ENCODE peak calls at places on chromosomes 3 and 15, in six cellular contexts. O is AG04450, R is tibial artery, T is spleen, G is thoracic aorta, J is A673. U is an unnamed sample.

GRCh38 chr3:4426782-4427344 is 40.2 kb downstream of the SUMF1 start:
- DNase-seq in O (peak; percentile 60), R (no peak), T (no peak), G (no peak), J (peak; percentile 74), U (peak; percentile 73)

GRCh38 chr3:136929984-136930671 is 27.7 kb upstream of the IL20RB start:
- DNase-seq in O (no peak), R (peak; percentile 70), T (no peak), G (no peak), J (peak; percentile 77), U (peak; percentile 7)

GRCh38 chr3:32438596-32439344 is 47.1 kb downstream of the CMTM7 start:
- DNase-seq in O (no peak), R (no peak), T (no peak), G (no peak), J (no peak), U (no peak)

GRCh38 chr3:51692980-51693395 is 13.9 kb upstream of the GRM2 start:
- DNase-seq in O (no peak), R (no peak), T (no peak), G (no peak), J (no peak), U (no peak)

GRCh38 chr15:71547066-71547465 is 263.3 kb upstream of the NR2E3 start:
- DNase-seq in O (no peak), R (no peak), T (no peak), G (no peak), J (peak; percentile 11), U (peak; percentile 60)

GRCh38 chr15:42344763-42345162 is 14.5 kb upstream of the CAPN3 start:
- DNase-seq in O (no peak), R (no peak), T (no peak), G (no peak), J (no peak), U (no peak)

GRCh38 chr15:31440754-31441298 is 114.2 kb downstream of the KLF13 start:
- DNase-seq in O (no peak), R (peak; percentile 82), T (peak; percentile 91), G (no peak), J (peak; percentile 10), U (no peak)

GRCh38 chr3:194487289-194488006 is 646 bp upstream of the ATP13A3 start:
- DNase-seq in O (no peak), R (peak; percentile 87), T (peak; percentile 90), G (peak; percentile 38), J (no peak), U (no peak)

GRCh38 chr3:181173227-181173626 is 183.7 kb upstream of the DNAJC19 start:
- DNase-seq in O (no peak), R (no peak), T (no peak), G (no peak), J (no peak), U (no peak)

GRCh38 chr3:123790254-123791072 is 93.7 kb downstream of the MYLK start:
- DNase-seq in O (no peak), R (no peak), T (no peak), G (no peak), J (peak; percentile 91), U (no peak)

GRCh38 chr3:64351713-64352595 is 126.7 kb upstream of the PRICKLE2 start:
- DNase-seq in O (no peak), R (no peak), T (no peak), G (no peak), J (no peak), U (no peak)

GRCh38 chr15:78177447-78177873 is 28.3 kb downstream of the IDH3A start:
- DNase-seq in O (no peak), R (no peak), T (peak; percentile 78), G (no peak), J (peak; percentile 63), U (peak; percentile 71)

GRCh38 chr3:122184591-122184929 is 1.1 kb downstream of the CASR start:
- DNase-seq in O (no peak), R (no peak), T (no peak), G (no peak), J (no peak), U (no peak)

GRCh38 chr3:129120254-129121004 is 1.2 kb downstream of the RAB43 start:
- DNase-seq in O (peak; percentile 55), R (peak; percentile 93), T (peak; percentile 97), G (peak; percentile 68), J (peak; percentile 89), U (peak; percentile 73)

GRCh38 chr3:137249311-137249940 is 291.6 kb downstream of the IL20RB start:
- DNase-seq in O (no peak), R (no peak), T (no peak), G (no peak), J (no peak), U (no peak)

GRCh38 chr15:67731112-67731761 is 94.1 kb upstream of the SKOR1 start:
- DNase-seq in O (no peak), R (no peak), T (no peak), G (no peak), J (no peak), U (no peak)

GRCh38 chr3:150613709-150614480 is 10.8 kb downstream of the SELENOT start:
- DNase-seq in O (no peak), R (no peak), T (no peak), G (no peak), J (no peak), U (no peak)

GRCh38 chr3:59510576-59510975 is 460.8 kb upstream of the CFAP20DC start:
- DNase-seq in O (no peak), R (no peak), T (no peak), G (no peak), J (no peak), U (no peak)

GRCh38 chr15:92226020-92226612 is 167.6 kb upstream of the ST8SIA2 start:
- DNase-seq in O (no peak), R (no peak), T (no peak), G (no peak), J (peak; percentile 11), U (peak; percentile 52)

GRCh38 chr3:145807990-145808389 is 353.0 kb downstream of the PLOD2 start:
- DNase-seq in O (no peak), R (no peak), T (no peak), G (no peak), J (peak; percentile 35), U (peak; percentile 13)

GRCh38 chr3:122443090-122443489 is 27.2 kb upstream of the WDR5B start:
- DNase-seq in O (no peak), R (no peak), T (no peak), G (no peak), J (no peak), U (no peak)

GRCh38 chr3:158532099-158532734 is 38.8 kb upstream of the MLF1 start:
- DNase-seq in O (peak; percentile 23), R (no peak), T (no peak), G (no peak), J (peak; percentile 63), U (peak; percentile 63)

GRCh38 chr3:102112706-102113230 is 263.5 kb downstream of the NFKBIZ start:
- DNase-seq in O (no peak), R (no peak), T (no peak), G (no peak), J (no peak), U (no peak)

GRCh38 chr3:98855811-98856400 is 45.6 kb downstream of the DCBLD2 start:
- DNase-seq in O (peak; percentile 58), R (no peak), T (no peak), G (no peak), J (peak; percentile 72), U (no peak)

DNA sequence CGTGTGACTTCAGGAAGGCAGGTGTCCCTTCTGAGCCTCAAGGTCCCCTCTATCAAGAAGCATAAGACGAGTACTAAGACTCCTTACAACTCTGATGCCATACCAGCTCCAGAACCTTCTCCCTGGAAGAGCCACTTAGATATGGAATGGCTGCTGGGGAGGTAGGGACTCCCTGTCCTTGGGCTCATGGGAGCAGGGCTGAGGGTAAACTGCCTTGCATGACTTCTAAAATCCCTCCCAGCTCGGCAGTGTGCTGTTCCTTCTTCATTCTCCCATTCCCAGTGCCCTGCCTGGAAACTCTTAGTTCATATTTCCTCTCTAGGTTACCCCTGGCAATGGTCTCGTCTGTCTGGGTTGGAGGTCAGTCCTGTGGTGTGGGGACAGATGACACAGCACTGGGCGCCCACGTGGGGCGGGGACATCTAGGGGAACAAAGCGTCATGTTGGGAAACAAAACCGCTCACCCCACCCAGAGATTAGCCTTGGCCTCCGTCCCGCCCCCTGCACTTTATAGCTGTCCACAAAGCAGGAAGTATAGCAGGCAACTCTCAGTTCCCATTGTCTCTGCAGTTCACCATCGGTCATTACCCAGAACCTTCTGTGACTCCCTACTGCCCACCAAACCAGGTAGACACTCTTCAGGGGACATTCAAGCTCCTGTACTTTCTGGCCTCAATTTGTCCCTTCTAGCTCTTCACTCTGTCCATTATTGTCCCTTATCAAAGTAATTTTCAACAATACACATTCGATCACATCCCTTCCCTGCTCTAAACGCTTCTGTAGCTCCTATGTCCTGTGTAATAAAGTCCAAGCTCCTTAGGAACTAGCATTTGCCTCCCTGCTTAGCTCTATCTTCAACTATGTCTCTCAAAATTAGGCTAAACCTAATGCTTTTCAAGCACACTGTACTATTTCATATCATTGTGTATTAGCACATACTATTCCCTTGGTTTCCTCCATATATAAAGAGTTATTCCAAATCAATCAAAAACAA is 73.8 kb downstream of the IQSEC1 start:
- DNase-seq in O (no peak), R (peak; percentile 93), T (peak; percentile 97), G (peak; percentile 62), J (no peak), U (no peak)
- H3K27ac ChIP-seq in O (no peak overlapping the region), R (peak overlapping the region; percentile 58), T (peak overlapping the region; percentile 91), G (peak overlapping the region; percentile 20), J (no peak overlapping the region), U (no peak overlapping the region)

GRCh38 chr3:29382399-29382798 is 101.5 kb downstream of the RBMS3 start:
- DNase-seq in O (no peak), R (no peak), T (no peak), G (no peak), J (no peak), U (no peak)

GRCh38 chr3:29381595-29381994 is 100.7 kb downstream of the RBMS3 start:
- DNase-seq in O (no peak), R (no peak), T (no peak), G (no peak), J (no peak), U (no peak)

GRCh38 chr3:29384640-29385039 is 103.8 kb downstream of the RBMS3 start:
- DNase-seq in O (no peak), R (no peak), T (no peak), G (no peak), J (peak; percentile 30), U (peak; percentile 72)

GRCh38 chr3:29382845-29383244 is 102.0 kb downstream of the RBMS3 start:
- DNase-seq in O (no peak), R (no peak), T (no peak), G (no peak), J (no peak), U (no peak)

DNA sequence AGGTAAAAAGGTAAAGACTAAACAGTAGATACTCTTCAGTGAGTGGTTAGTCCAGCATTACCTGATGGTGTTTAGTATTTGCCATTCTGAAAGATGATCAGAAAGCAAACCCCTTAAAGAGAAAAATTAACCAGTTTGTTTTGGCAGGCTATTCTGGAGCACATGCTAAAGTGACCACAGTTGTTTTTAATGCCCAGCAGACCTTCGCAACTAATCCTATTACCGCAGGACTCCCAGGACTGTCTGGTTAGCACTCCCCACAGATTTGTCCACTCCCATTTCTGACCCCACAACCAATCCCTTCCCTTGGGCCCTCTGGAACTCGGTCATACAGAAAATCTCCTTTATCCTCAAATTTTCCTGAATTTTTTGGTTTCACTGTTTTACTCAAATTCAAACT is 104.2 kb downstream of the RBMS3 start:
- DNase-seq in O (no peak), R (no peak), T (no peak), G (no peak), J (no peak), U (peak; percentile 73)
- H3K4me3 ChIP-seq in O (no peak overlapping the region), R (no peak overlapping the region), T (no peak overlapping the region), G (peak overlapping the region; percentile 15), J (no peak overlapping the region), U (peak overlapping the region; percentile 22)

GRCh38 chr15:36814085-36814484 is 234.7 kb downstream of the CDIN1 start:
- DNase-seq in O (no peak), R (no peak), T (no peak), G (no peak), J (no peak), U (no peak)
- H3K27ac ChIP-seq in O (no peak overlapping the region), R (no peak overlapping the region), T (no peak overlapping the region), G (no peak overlapping the region), J (no peak overlapping the region), U (no peak overlapping the region)

GRCh38 chr3:189394599-189395121 is 222.9 kb downstream of the TPRG1 start:
- DNase-seq in O (no peak), R (no peak), T (no peak), G (no peak), J (no peak), U (no peak)
- H3K4me3 ChIP-seq in O (no peak overlapping the region), R (no peak overlapping the region), T (no peak overlapping the region), G (no peak overlapping the region), J (no peak overlapping the region), U (no peak overlapping the region)